ENCODE peak calls at places on chromosomes 6 and 20, in eight cellular contexts. G is HCT116; T is PC-9; M is Peyer's patch; D is neural progenitor cell; H is CD8-positive, alpha-beta T cell; U is GM23248; W is spleen. O is an unnamed sample.

GRCh38 chr6:169829786-169830185 is 78.4 kb downstream of the ERMARD start:
- DNase-seq in D (no peak), U (no peak), H (no peak), T (no peak), G (no peak), W (peak; percentile 62), M (peak; percentile 45), O (no peak)

GRCh38 chr20:54856202-54856601 is 380.8 kb downstream of the DOK5 start:
- DNase-seq in H (no peak), U (no peak), T (no peak), G (no peak), W (no peak), D (no peak), M (no peak), O (no peak)

GRCh38 chr6:1789092-1789491 is 179.4 kb downstream of the FOXC1 start:
- DNase-seq in G (no peak), D (no peak), U (peak; percentile 42), T (no peak), H (no peak), M (no peak), W (no peak), O (no peak)

GRCh38 chr20:36819662-36820061 is 46.1 kb upstream of the DSN1 start:
- DNase-seq in T (no peak), U (no peak), H (no peak), W (no peak), G (no peak), M (no peak), D (peak; percentile 50), O (no peak)

GRCh38 chr6:154448448-154449096 is 61.9 kb downstream of the CNKSR3 start:
- DNase-seq in W (no peak), G (no peak), H (no peak), M (no peak), U (peak; percentile 90), D (no peak), T (no peak), O (no peak)

GRCh38 chr6:87670707-87671106 is 31.3 kb downstream of the AKIRIN2 start:
- DNase-seq in D (no peak), W (no peak), U (no peak), H (no peak), M (no peak), T (no peak), G (no peak), O (no peak)

GRCh38 chr6:170456886-170457698 is 96.0 kb downstream of the PSMB1 start:
- DNase-seq in T (no peak), D (no peak), W (peak; percentile 62), U (no peak), G (no peak), M (no peak), H (no peak), O (no peak)

GRCh38 chr6:167272618-167273379 is 18.3 kb upstream of the UNC93A start:
- DNase-seq in T (no peak), G (no peak), W (no peak), H (no peak), M (peak; percentile 52), U (no peak), D (no peak), O (no peak)

GRCh38 chr20:12166053-12166717 is 248.5 kb downstream of the BTBD3 start:
- DNase-seq in G (no peak), T (peak; percentile 37), U (peak; percentile 57), M (peak; percentile 53), H (no peak), D (no peak), W (no peak), O (no peak)

GRCh38 chr20:49624317-49624716 is 56.4 kb upstream of the PTGIS start:
- DNase-seq in H (no peak), G (no peak), M (no peak), D (no peak), U (no peak), W (no peak), T (no peak), O (no peak)

GRCh38 chr6:64224819-64225218 is 589.2 kb downstream of the PHF3 start:
- DNase-seq in H (no peak), M (no peak), U (peak; percentile 46), G (no peak), D (no peak), W (no peak), T (no peak), O (no peak)

GRCh38 chr6:49579649-49580048 is 29.2 kb downstream of the C6orf141 start:
- DNase-seq in U (no peak), H (no peak), D (no peak), T (no peak), W (no peak), M (no peak), G (no peak), O (no peak)

GRCh38 chr20:59144179-59144830 is 19.3 kb upstream of the ZNF831 start:
- DNase-seq in H (peak; percentile 41), G (no peak), U (no peak), M (no peak), D (no peak), T (no peak), W (peak; percentile 41), O (no peak)

GRCh38 chr6:160943997-160944396 is 47.6 kb upstream of the MAP3K4 start:
- DNase-seq in M (no peak), T (no peak), G (no peak), W (no peak), D (no peak), H (no peak), U (no peak), O (no peak)

GRCh38 chr6:65450451-65450850 is 256.6 kb downstream of the EYS start:
- DNase-seq in H (no peak), M (no peak), G (no peak), D (no peak), T (no peak), W (no peak), U (no peak), O (no peak)

GRCh38 chr20:51588762-51589161 is 46.2 kb upstream of the NFATC2 start:
- DNase-seq in W (no peak), G (no peak), T (no peak), U (no peak), D (no peak), H (no peak), M (no peak), O (no peak)

GRCh38 chr6:158835616-158836221 is 16.6 kb upstream of the EZR start:
- DNase-seq in G (no peak), W (peak; percentile 74), H (no peak), D (peak; percentile 30), M (peak; percentile 71), U (no peak), T (peak; percentile 94), O (no peak)

GRCh38 chr20:63755933-63756647 is 16.5 kb downstream of the SLC2A4RG start:
- DNase-seq in U (no peak), G (no peak), H (no peak), W (peak; percentile 80), M (no peak), D (no peak), T (no peak), O (no peak)

DNA sequence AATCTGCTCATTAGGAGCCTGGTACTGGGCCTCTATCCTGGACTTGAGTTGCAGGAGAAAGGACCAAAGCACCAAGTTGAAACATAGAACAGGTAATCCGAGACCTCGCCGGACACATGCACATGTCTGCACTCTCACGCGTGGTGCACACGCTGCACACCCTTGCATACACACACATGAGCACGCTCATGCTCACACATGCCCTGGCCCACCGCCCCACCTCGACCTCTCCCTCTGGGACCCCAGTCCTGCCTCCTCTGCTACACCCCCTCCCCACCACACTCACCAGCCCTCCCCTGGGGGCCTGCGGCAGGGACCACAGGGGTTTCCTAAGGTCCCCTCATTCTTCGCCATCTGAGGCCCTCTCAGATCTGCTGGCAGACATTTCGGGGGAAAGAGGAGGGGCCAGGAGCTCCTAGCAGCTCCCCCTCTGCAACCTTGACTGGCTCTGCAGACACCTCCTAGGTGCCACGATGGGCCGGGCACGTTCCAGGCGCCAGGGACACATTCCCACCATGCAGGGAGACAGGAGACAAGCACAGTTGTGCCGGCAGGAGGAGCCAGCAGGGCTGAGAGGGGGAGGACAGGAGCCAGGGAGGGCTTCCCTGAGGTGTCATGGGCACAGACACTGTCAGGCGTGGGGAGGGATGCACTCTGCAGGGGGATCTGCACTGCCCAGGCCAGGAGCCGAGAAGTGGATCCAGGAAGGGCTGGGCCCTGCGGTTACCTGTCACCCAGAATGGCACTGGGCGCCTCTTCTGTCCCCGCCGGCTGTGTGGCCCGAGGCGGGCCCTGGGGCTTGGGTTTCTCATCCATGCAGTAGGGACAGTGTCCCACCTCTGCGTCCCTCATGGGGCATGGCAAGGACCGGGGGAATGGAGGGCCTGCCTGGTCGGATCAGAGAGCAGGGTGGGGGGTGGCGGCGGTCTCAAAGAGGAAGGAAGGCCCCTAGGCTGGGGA is 25.6 kb upstream of the LSM14B start:
- DNase-seq in G (no peak), H (no peak), W (no peak), M (no peak), T (no peak), U (no peak), D (no peak), O (no peak)
- H3K4me1 ChIP-seq in G (peaks cover 7% of the 10 kb centered on the region), H (no peaks in the 10 kb centered on the region), W (no peaks in the 10 kb centered on the region), M (no peaks in the 10 kb centered on the region), T (no peaks in the 10 kb centered on the region), U (peaks cover 2% of the 10 kb centered on the region), D (no peaks in the 10 kb centered on the region), O (no peaks in the 10 kb centered on the region)

DNA sequence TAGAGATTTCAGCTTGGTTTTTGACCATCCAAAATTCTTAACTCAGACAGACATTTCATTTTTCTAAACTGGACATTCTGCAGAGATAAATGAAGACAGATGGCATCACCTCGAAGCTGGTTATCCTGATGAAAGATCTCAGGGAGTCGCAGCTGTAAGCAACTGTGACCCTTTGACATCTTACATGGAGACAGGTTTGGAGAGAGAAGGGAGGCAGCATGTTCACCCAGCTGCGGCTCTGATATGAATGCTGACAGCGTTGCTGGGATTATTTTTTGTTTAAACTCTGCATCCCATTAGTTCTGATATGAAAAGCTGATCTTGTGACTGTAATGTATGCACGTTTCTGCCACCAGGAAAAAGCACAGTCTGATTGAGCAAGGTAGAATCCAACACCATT is 89.4 kb downstream of the C6orf118 start:
- DNase-seq in U (no peak), D (no peak), M (no peak), H (no peak), T (no peak), G (no peak), W (no peak), O (no peak)
- H3K4me3 ChIP-seq in U (no peak overlapping the region), D (no peak overlapping the region), M (no peak overlapping the region), H (no peak overlapping the region), T (no peak overlapping the region), G (no peak overlapping the region), W (no peak overlapping the region), O (no peak overlapping the region)

DNA sequence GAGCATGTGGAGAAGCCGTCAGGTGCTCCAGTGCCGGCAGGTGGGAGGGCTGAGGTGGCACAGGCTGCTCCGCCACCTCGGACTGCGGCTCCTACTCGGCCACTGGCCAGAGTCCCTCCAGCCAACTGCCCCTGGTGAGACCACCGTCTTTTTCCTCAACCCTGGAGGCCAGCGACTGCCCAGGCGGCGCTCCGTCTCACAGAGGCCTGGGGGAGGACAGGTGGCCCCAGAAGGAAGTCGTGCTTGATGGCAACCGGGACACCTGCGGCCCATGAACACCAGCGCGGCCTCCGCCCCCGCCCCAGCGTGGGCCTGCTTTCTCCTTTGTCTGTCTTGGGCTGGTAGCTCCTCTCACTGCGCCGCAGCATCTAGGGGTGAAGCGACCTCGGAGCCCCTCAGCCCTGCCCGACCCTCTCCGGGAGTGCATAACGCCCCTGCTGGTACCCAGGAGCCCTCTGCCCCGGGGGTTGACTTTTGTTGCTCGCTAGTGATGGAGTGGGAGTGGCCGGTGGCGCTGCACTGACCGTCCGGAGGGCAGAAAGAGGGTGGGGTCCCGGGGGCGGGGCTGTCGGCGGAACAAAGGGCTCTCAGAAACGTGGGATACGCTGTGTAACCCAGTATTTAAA is 706 bp upstream of the TUBB2B start:
- DNase-seq in M (no peak), W (peak; percentile 77), U (no peak), T (no peak), G (no peak), H (no peak), D (peak; percentile 88), O (peak; percentile 23)
- H3K27me3 ChIP-seq in M (peaks cover 10% of the 10 kb centered on the region), W (peaks cover 76% of the 10 kb centered on the region), U (peaks cover 45% of the 10 kb centered on the region), T (no peaks in the 10 kb centered on the region), G (peaks cover 6% of the 10 kb centered on the region), H (peaks cover 64% of the 10 kb centered on the region), D (peaks cover 32% of the 10 kb centered on the region), O (peaks cover 30% of the 10 kb centered on the region)

GRCh38 chr6:13152804-13153203 is 175.5 kb downstream of the TBC1D7 start:
- DNase-seq in D (peak; percentile 92), W (no peak), M (no peak), T (no peak), U (no peak), G (no peak), H (no peak), O (no peak)
- H3K4me1 ChIP-seq in D (peaks cover 24% of the 10 kb centered on the region), W (no peaks in the 10 kb centered on the region), M (no peaks in the 10 kb centered on the region), T (no peaks in the 10 kb centered on the region), U (no peaks in the 10 kb centered on the region), G (no peaks in the 10 kb centered on the region), H (no peaks in the 10 kb centered on the region), O (no peaks in the 10 kb centered on the region)

O was measured in naive thymus-derived CD4-positive, alpha-beta T cell.